ENCODE peak calls at places on chromosome 6, in eight cellular contexts. Z is hepatic stellate cell, O is fibroblast of mammary gland, I is GM23248, A is GM13976, C is GM12891, F is amniotic epithelial cell, W is HT1080. V is an unnamed sample.

GRCh38 chr6:54008589-54008988 is 102.7 kb upstream of the MLIP start:
- DNase-seq in W (no peak), A (no peak), O (no peak), Z (no peak), C (no peak), I (no peak), F (no peak), V (no peak)

GRCh38 chr6:31035862-31036497 is 25.7 kb downstream of the MUC22 start:
- DNase-seq in A (no peak), F (peak; percentile 40), Z (no peak), C (no peak), I (peak; percentile 42), W (no peak), O (peak; percentile 5), V (no peak)

GRCh38 chr6:71404145-71404966 is 115.7 kb downstream of the OGFRL1 start:
- DNase-seq in Z (no peak), I (peak; percentile 82), F (peak; percentile 91), O (peak; percentile 68), A (no peak), W (peak; percentile 91), C (no peak), V (no peak)

GRCh38 chr6:14738933-14739332 is 506.9 kb upstream of the JARID2 start:
- DNase-seq in O (no peak), W (no peak), F (no peak), I (no peak), C (no peak), A (no peak), Z (no peak), V (no peak)

GRCh38 chr6:141664744-141665143 is 468.0 kb upstream of the GJE1 start:
- DNase-seq in I (no peak), F (no peak), Z (no peak), O (no peak), C (no peak), W (no peak), A (no peak), V (no peak)

GRCh38 chr6:168060521-168060931 is 18.5 kb downstream of the FRMD1 start:
- DNase-seq in W (peak; percentile 53), I (peak; percentile 67), A (no peak), Z (peak; percentile 58), O (peak; percentile 54), C (no peak), F (peak; percentile 65), V (no peak)

GRCh38 chr6:30150671-30151395 is 10.2 kb downstream of the TRIM10 start:
- DNase-seq in C (no peak), Z (no peak), F (no peak), W (peak; percentile 7), I (peak; percentile 30), A (no peak), O (no peak), V (no peak)

GRCh38 chr6:108875161-108875555 is 26.9 kb downstream of the ARMC2 start:
- DNase-seq in A (no peak), I (no peak), W (no peak), C (no peak), F (no peak), Z (no peak), O (no peak), V (no peak)

GRCh38 chr6:124947821-124948451 is 14.3 kb upstream of the RNF217 start:
- DNase-seq in I (peak; percentile 61), C (no peak), O (peak; percentile 65), F (no peak), W (peak; percentile 37), Z (peak; percentile 8), A (no peak), V (no peak)

GRCh38 chr6:29887330-29887818 is 55.0 kb upstream of the HLA-A start:
- DNase-seq in W (no peak), Z (peak; percentile 24), F (peak; percentile 7), O (peak; percentile 21), A (peak; percentile 48), C (no peak), I (peak; percentile 64), V (no peak)

GRCh38 chr6:90049295-90049694 is 155.0 kb downstream of the GJA10 start:
- DNase-seq in O (no peak), I (no peak), A (no peak), Z (no peak), W (no peak), C (no peak), F (no peak), V (no peak)

GRCh38 chr6:115765966-115766365 is 294.7 kb downstream of the FRK start:
- DNase-seq in C (no peak), O (no peak), A (no peak), I (no peak), F (no peak), W (no peak), Z (no peak), V (no peak)

GRCh38 chr6:108671790-108672189 is 111.1 kb downstream of the FOXO3 start:
- DNase-seq in W (no peak), C (no peak), O (no peak), Z (no peak), A (peak; percentile 6), I (no peak), F (no peak), V (no peak)

GRCh38 chr6:3869632-3870527 is 20.7 kb downstream of the FAM50B start:
- DNase-seq in I (no peak), A (no peak), C (no peak), Z (no peak), W (no peak), O (no peak), F (no peak), V (no peak)

GRCh38 chr6:39893286-39893685 is 41.0 kb downstream of the MOCS1 start:
- DNase-seq in F (no peak), A (no peak), O (no peak), C (no peak), W (no peak), Z (no peak), I (no peak), V (no peak)

GRCh38 chr6:27503436-27504030 is 30.6 kb upstream of the ZNF184 start:
- DNase-seq in W (peak; percentile 69), O (peak; percentile 83), Z (peak; percentile 17), C (no peak), F (peak; percentile 64), I (peak; percentile 68), A (no peak), V (peak; percentile 75)

GRCh38 chr6:34900321-34901031 is 11.4 kb downstream of the ANKS1A start:
- DNase-seq in O (no peak), I (no peak), Z (no peak), F (no peak), C (no peak), W (no peak), A (no peak), V (no peak)

GRCh38 chr6:52361945-52362442 is at the start of gene PAQR8:
- DNase-seq in F (peak; percentile 54), O (peak; percentile 36), W (peak; percentile 67), Z (peak; percentile 90), I (peak; percentile 84), C (peak; percentile 94), A (peak; percentile 95), V (peak; percentile 73)

GRCh38 chr6:108463789-108464188 is 96.9 kb upstream of the FOXO3 start:
- DNase-seq in O (no peak), A (no peak), F (no peak), C (no peak), I (no peak), W (no peak), Z (no peak), V (no peak)

GRCh38 chr6:155647354-155647753 is 191.7 kb upstream of the NOX3 start:
- DNase-seq in O (no peak), A (no peak), W (no peak), I (no peak), Z (no peak), C (no peak), F (no peak), V (no peak)

GRCh38 chr6:113560908-113561307 is 296.2 kb upstream of the MARCKS start:
- DNase-seq in A (no peak), I (peak; percentile 78), F (peak; percentile 51), O (peak; percentile 58), C (no peak), W (peak; percentile 76), Z (no peak), V (no peak)

GRCh38 chr6:98576811-98577210 is 257.6 kb upstream of the POU3F2 start:
- DNase-seq in O (no peak), C (no peak), I (peak; percentile 39), A (no peak), F (no peak), W (no peak), Z (no peak), V (no peak)

GRCh38 chr6:3287308-3287707 is 28.6 kb downstream of the PSMG4 start:
- DNase-seq in O (peak; percentile 38), I (no peak), C (no peak), W (no peak), F (no peak), A (no peak), Z (no peak), V (no peak)

GRCh38 chr6:112272799-112273198 is 18.4 kb upstream of the LAMA4 start:
- DNase-seq in I (no peak), O (no peak), W (no peak), C (no peak), Z (no peak), F (no peak), A (no peak), V (no peak)

GRCh38 chr6:8958894-8959511 is 523.7 kb upstream of the SLC35B3 start:
- DNase-seq in O (no peak), F (peak; percentile 37), A (no peak), W (peak; percentile 22), I (peak; percentile 18), Z (no peak), C (no peak), V (peak; percentile 9)

GRCh38 chr6:44917430-44917829 is 410.7 kb upstream of the RUNX2 start:
- DNase-seq in C (no peak), Z (no peak), O (no peak), A (no peak), W (no peak), F (no peak), I (no peak), V (no peak)

GRCh38 chr6:45156075-45156474 is 172.1 kb upstream of the RUNX2 start:
- DNase-seq in O (no peak), A (peak; percentile 53), C (peak; percentile 21), F (no peak), I (no peak), W (no peak), Z (no peak), V (peak; percentile 90)

GRCh38 chr6:64580346-64580745 is 944.7 kb downstream of the PHF3 start:
- DNase-seq in W (peak; percentile 69), A (no peak), C (no peak), F (peak; percentile 91), I (peak; percentile 63), O (peak; percentile 71), Z (no peak), V (no peak)

GRCh38 chr6:160927416-160927815 is 64.2 kb upstream of the MAP3K4 start:
- DNase-seq in F (no peak), C (no peak), O (no peak), A (no peak), I (no peak), Z (no peak), W (no peak), V (no peak)

GRCh38 chr6:142275146-142276006 is 26.4 kb upstream of the ADGRG6 start:
- DNase-seq in A (no peak), Z (no peak), I (peak; percentile 16), O (no peak), C (no peak), F (peak; percentile 69), W (peak; percentile 71), V (no peak)

GRCh38 chr6:151494235-151494950 is 576 bp downstream of the CCDC170 start:
- DNase-seq in C (no peak), O (peak; percentile 31), F (peak; percentile 16), Z (peak; percentile 41), I (peak; percentile 77), A (peak; percentile 36), W (peak; percentile 20), V (peak; percentile 11)

GRCh38 chr6:108942556-108943492 is 94.6 kb downstream of the ARMC2 start:
- DNase-seq in I (no peak), W (no peak), F (no peak), O (no peak), A (no peak), C (no peak), Z (no peak), V (peak; percentile 56)

GRCh38 chr6:39029156-39030011 is 19.2 kb upstream of the GLP1R start:
- DNase-seq in I (peak; percentile 44), W (peak; percentile 30), Z (peak; percentile 50), F (no peak), O (peak; percentile 3), C (peak; percentile 49), A (peak; percentile 76), V (peak; percentile 33)

GRCh38 chr6:11685411-11686093 is 93.1 kb downstream of the ADTRP start:
- DNase-seq in W (peak; percentile 86), F (peak; percentile 77), I (peak; percentile 73), O (peak; percentile 17), Z (no peak), A (no peak), C (no peak), V (no peak)

V was measured in MM.1S.